ENCODE peak calls at places on chromosomes 7 and 10, in six cellular contexts. G is astrocyte of the spinal cord, S is aorta, D is AG09309, Y is endothelial cell of umbilical vein, P is NB4. E is an unnamed sample.

GRCh38 chr7:114405427-114405826 is 9.2 kb upstream of the FOXP2 start:
- DNase-seq in G (peak; percentile 31), S (no peak), D (no peak), Y (no peak), P (peak; percentile 22), E (no peak)

GRCh38 chr7:107599262-107599661 is 19.2 kb downstream of the BCAP29 start:
- DNase-seq in G (no peak), S (no peak), D (no peak), Y (no peak), P (no peak), E (no peak)

GRCh38 chr7:69739906-69740545 is 141.8 kb downstream of the AUTS2 start:
- DNase-seq in G (peak; percentile 29), S (no peak), D (no peak), Y (no peak), P (peak; percentile 63), E (peak; percentile 67)

GRCh38 chr7:77447616-77448015 is 31.5 kb upstream of the GSAP start:
- DNase-seq in G (no peak), S (no peak), D (no peak), Y (no peak), P (no peak), E (no peak)

GRCh38 chr7:45683556-45684148 is 109.5 kb downstream of the ADCY1 start:
- DNase-seq in G (no peak), S (no peak), D (no peak), Y (no peak), P (no peak), E (no peak)

GRCh38 chr7:31384461-31384860 is 43.9 kb upstream of the NEUROD6 start:
- DNase-seq in G (no peak), S (no peak), D (no peak), Y (no peak), P (no peak), E (no peak)

GRCh38 chr7:73707045-73707631 is 12.3 kb downstream of the STX1A start:
- DNase-seq in G (peak; percentile 51), S (peak; percentile 80), D (no peak), Y (no peak), P (no peak), E (no peak)

GRCh38 chr10:69801434-69802315 is at the start of gene COL13A1:
- DNase-seq in G (peak; percentile 80), S (peak; percentile 74), D (no peak), Y (peak; percentile 62), P (peak; percentile 40), E (no peak)

GRCh38 chr7:93245525-93246432 is 13.6 kb downstream of the VPS50 start:
- DNase-seq in G (peak; percentile 48), S (no peak), D (peak; percentile 10), Y (peak; percentile 59), P (peak; percentile 50), E (no peak)

GRCh38 chr10:50577681-50578350 is 45.9 kb downstream of the SGMS1 start:
- DNase-seq in G (peak; percentile 65), S (no peak), D (no peak), Y (peak; percentile 65), P (peak; percentile 37), E (no peak)

GRCh38 chr10:112122827-112123226 is 60.7 kb downstream of the GPAM start:
- DNase-seq in G (no peak), S (no peak), D (no peak), Y (no peak), P (no peak), E (no peak)

GRCh38 chr7:92119213-92119759 is 15.0 kb downstream of the CYP51A1 start:
- DNase-seq in G (no peak), S (no peak), D (no peak), Y (no peak), P (no peak), E (no peak)

GRCh38 chr7:98867271-98867701 is 2.5 kb downstream of the TMEM130 start:
- DNase-seq in G (no peak), S (peak; percentile 64), D (no peak), Y (no peak), P (no peak), E (no peak)

GRCh38 chr10:78938695-78939672 is 129.8 kb upstream of the ZMIZ1 start:
- DNase-seq in G (no peak), S (no peak), D (no peak), Y (no peak), P (no peak), E (no peak)

GRCh38 chr7:12162420-12163113 is 48.5 kb upstream of the TMEM106B start:
- DNase-seq in G (peak; percentile 72), S (no peak), D (no peak), Y (peak; percentile 89), P (no peak), E (peak; percentile 42)

GRCh38 chr7:146864644-146865043 is 748.0 kb downstream of the CNTNAP2 start:
- DNase-seq in G (no peak), S (no peak), D (no peak), Y (no peak), P (no peak), E (no peak)

GRCh38 chr7:148337566-148337965 is 253.0 kb upstream of the C7orf33 start:
- DNase-seq in G (no peak), S (no peak), D (no peak), Y (no peak), P (no peak), E (no peak)

GRCh38 chr7:55983537-55983936 is 19.2 kb downstream of the NIPSNAP2 start:
- DNase-seq in G (no peak), S (no peak), D (no peak), Y (no peak), P (no peak), E (no peak)

GRCh38 chr7:43650457-43651052 is 67.6 kb downstream of the STK17A start:
- DNase-seq in G (peak; percentile 67), S (no peak), D (peak; percentile 69), Y (peak; percentile 80), P (peak; percentile 28), E (no peak)

GRCh38 chr10:30645340-30645827 is 15.8 kb upstream of the LYZL2 start:
- DNase-seq in G (peak; percentile 38), S (peak; percentile 55), D (no peak), Y (peak; percentile 77), P (no peak), E (peak; percentile 23)
- H3K4me3 ChIP-seq in G (no peak overlapping the region), S (no peak overlapping the region), D (no peak overlapping the region), Y (no peak overlapping the region), P (no peak overlapping the region), E (no peak overlapping the region)

DNA sequence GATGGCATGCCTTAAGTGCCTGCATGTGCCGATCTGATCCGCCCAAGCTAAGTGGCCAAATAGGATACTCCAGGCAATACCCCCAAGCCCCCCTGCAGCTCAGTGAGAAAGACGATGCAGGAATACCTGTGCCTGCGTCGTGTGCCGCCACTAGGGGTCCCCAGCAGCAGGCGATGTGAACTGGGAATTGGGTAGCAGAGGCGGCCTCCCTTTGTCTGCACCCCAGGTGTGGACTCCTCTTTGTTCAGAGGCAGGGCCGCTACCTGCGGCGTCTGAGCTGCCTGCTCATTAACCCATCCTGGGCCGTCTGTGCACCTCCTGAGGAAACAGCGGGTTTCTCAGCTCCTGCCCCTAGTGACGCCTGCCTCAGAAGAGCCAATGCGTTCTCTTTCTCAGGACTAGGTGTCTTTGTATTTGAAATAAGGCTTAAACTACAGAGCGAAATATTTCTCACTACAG is 4.8 kb upstream of the CHN2 start:
- DNase-seq in G (peak; percentile 35), S (peak; percentile 72), D (no peak), Y (peak; percentile 49), P (peak; percentile 54), E (no peak)
- H3K4me3 ChIP-seq in G (no peak overlapping the region), S (no peak overlapping the region), D (no peak overlapping the region), Y (no peak overlapping the region), P (no peak overlapping the region), E (no peak overlapping the region)

GRCh38 chr7:87933605-87933952 is 472 bp upstream of the ADAM22 start:
- DNase-seq in G (no peak), S (no peak), D (no peak), Y (no peak), P (no peak), E (no peak)

GRCh38 chr7:87933953-87934698 is at the start of gene ADAM22:
- DNase-seq in G (peak; percentile 89), S (peak; percentile 87), D (peak; percentile 10), Y (peak; percentile 89), P (peak; percentile 98), E (peak; percentile 48)

GRCh38 chr7:87934699-87935372 is 785 bp downstream of the ADAM22 start:
- DNase-seq in G (peak; percentile 9), S (no peak), D (no peak), Y (peak; percentile 16), P (peak; percentile 21), E (no peak)

GRCh38 chr7:87941138-87941537 is 7.1 kb downstream of the ADAM22 start:
- DNase-seq in G (no peak), S (no peak), D (no peak), Y (no peak), P (no peak), E (no peak)

DNA sequence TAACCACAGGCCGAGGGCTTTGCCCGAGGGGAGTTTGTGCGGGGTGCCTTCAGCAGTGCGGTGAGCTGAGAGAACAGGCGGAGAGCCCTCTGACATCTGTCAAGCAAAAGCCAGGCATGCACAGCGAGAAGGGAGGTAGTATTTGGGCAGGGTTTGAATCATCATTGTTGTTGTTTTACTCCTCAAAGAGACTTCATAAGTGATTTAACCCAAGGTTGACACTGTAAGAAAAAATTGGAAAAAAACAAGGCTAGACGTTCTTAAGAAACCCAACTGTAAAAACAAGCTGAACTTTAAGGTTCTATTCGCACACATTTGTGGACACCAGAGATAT is 1.3 kb downstream of the ADAM22 start:
- DNase-seq in G (no peak), S (no peak), D (no peak), Y (no peak), P (no peak), E (no peak)
- H3K4me3 ChIP-seq in G (peak overlapping the region; percentile 70), S (no peak overlapping the region), D (peak overlapping the region; percentile 50), Y (no peak overlapping the region), P (no peak overlapping the region), E (peak overlapping the region; percentile 68)

DNA sequence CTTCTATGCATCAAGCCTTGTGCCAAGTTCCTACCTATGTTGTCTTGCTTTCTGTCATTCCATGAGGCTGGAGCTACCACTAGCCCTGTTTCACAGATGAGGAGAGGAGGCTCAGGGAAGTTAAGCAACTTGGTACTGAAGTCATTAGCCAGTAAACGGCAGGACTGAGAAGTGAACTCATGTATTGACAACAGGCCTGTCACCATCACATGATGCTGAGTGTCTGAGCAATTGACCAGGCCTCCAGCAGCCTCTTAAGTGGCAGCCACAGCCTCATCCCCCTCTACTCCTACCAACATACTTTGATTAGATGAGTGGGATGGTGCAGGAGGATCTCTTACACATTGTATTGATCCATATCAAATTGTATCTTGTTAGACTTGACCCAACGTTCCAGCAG is 317.6 kb downstream of the GRID1 start:
- DNase-seq in G (no peak), S (no peak), D (no peak), Y (no peak), P (no peak), E (no peak)
- H3K4me3 ChIP-seq in G (no peak overlapping the region), S (no peak overlapping the region), D (no peak overlapping the region), Y (no peak overlapping the region), P (no peak overlapping the region), E (no peak overlapping the region)

DNA sequence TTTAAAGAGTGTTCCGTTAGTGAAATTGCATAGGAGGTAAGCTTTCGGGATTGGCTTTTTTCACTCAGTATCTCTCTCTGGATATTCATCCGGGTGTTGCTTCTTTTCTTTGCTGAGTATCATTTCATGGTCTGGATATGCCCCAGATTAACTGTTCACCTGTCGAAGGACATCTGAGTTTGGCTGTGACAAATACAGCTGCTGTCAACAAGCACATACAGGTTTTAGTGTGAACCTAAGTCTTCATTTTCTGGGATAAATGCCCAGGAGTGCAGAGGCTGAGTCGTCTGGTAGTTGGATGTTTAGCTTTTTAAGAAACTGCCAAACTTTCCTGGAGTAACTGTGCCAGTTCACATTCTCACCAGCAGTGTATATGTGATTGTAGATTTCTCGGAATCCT is 5.6 kb downstream of the DOCK1 start:
- DNase-seq in G (no peak), S (no peak), D (no peak), Y (no peak), P (no peak), E (no peak)
- H3K4me3 ChIP-seq in G (no peak overlapping the region), S (no peak overlapping the region), D (no peak overlapping the region), Y (no peak overlapping the region), P (no peak overlapping the region), E (no peak overlapping the region)

GRCh38 chr7:97026705-97027426 is 2.2 kb upstream of the DLX5 start:
- DNase-seq in G (no peak), S (no peak), D (no peak), Y (no peak), P (no peak), E (no peak)
- H3K4me3 ChIP-seq in G (no peak overlapping the region), S (no peak overlapping the region), D (no peak overlapping the region), Y (no peak overlapping the region), P (no peak overlapping the region), E (peak overlapping the region; percentile 41)